ENCODE peak calls at places on chromosomes 1 and 21, in nine cellular contexts. R, X, I, B, G, Q, H, K and C are unnamed samples.

GRCh38 chr1:160261526-160261877 is 847 bp downstream of the DCAF8 start:
- DNase-seq in H (peak), K (peak), I (peak), X (no peak), Q (peak), G (peak), R (peak), B (no peak), C (peak)

GRCh38 chr1:149916927-149917310 is 725 bp downstream of the SV2A start:
- DNase-seq in X (no peak), H (no peak), B (no peak), G (no peak), I (no peak), K (no peak), Q (no peak), R (no peak), C (no peak)

GRCh38 chr1:164823486-164824279 is 264.7 kb downstream of the PBX1 start:
- DNase-seq in K (no peak), X (no peak), R (no peak), I (peak), G (peak), B (no peak), Q (no peak), H (no peak), C (no peak)

GRCh38 chr1:177902151-177902765 is 67.6 kb downstream of the SEC16B start:
- DNase-seq in X (no peak), K (no peak), G (no peak), B (no peak), Q (no peak), H (no peak), R (no peak), I (no peak), C (peak)

GRCh38 chr1:221045842-221046831 is 166.9 kb downstream of the HLX start:
- DNase-seq in B (no peak), R (no peak), X (no peak), I (no peak), Q (no peak), K (no peak), H (no peak), G (no peak), C (no peak)

GRCh38 chr1:8889103-8889846 is 10.8 kb upstream of the ENO1 start:
- DNase-seq in B (no peak), G (no peak), Q (no peak), X (no peak), H (no peak), R (no peak), K (no peak), I (no peak), C (no peak)

GRCh38 chr1:3625151-3625907 is 514 bp downstream of the TPRG1L start:
- DNase-seq in I (no peak), X (peak), H (peak), K (no peak), Q (no peak), R (peak), G (peak), B (no peak), C (peak)

GRCh38 chr1:46130144-46130543 is 2.3 kb downstream of the PIK3R3 start:
- DNase-seq in K (no peak), H (no peak), Q (no peak), R (no peak), I (no peak), G (no peak), B (no peak), X (no peak), C (no peak)

GRCh38 chr1:85321237-85321964 is 45.0 kb upstream of the BCL10 start:
- DNase-seq in R (peak), K (no peak), I (no peak), X (no peak), Q (no peak), H (no peak), G (no peak), B (no peak), C (no peak)

GRCh38 chr1:150256549-150257341 is 829 bp upstream of the CA14 start:
- DNase-seq in I (no peak), H (no peak), Q (peak), G (no peak), B (no peak), X (peak), K (peak), R (no peak), C (peak)

GRCh38 chr1:230141002-230141648 is 74.1 kb downstream of the GALNT2 start:
- DNase-seq in K (no peak), B (no peak), H (no peak), I (no peak), R (no peak), X (no peak), G (no peak), Q (no peak), C (no peak)

GRCh38 chr1:218275823-218276222 is 9.3 kb upstream of the RRP15 start:
- DNase-seq in B (no peak), K (no peak), Q (no peak), X (no peak), H (no peak), R (no peak), G (no peak), I (no peak), C (no peak)

GRCh38 chr1:182786223-182787001 is 3.2 kb upstream of the NPL start:
- DNase-seq in Q (peak), H (peak), R (peak), I (peak), X (peak), B (no peak), G (peak), K (no peak), C (peak)

GRCh38 chr1:94092210-94092613 is 28.7 kb downstream of the ABCA4 start:
- DNase-seq in R (no peak), H (no peak), X (no peak), Q (peak), B (no peak), K (no peak), I (peak), G (peak), C (peak)

GRCh38 chr21:35281946-35282345 is 232.8 kb upstream of the RUNX1 start:
- DNase-seq in H (no peak), K (no peak), G (no peak), Q (no peak), X (no peak), I (no peak), R (no peak), B (no peak), C (no peak)

GRCh38 chr1:202861420-202862121 is 27.4 kb downstream of the RABIF start:
- DNase-seq in R (peak), K (peak), X (peak), H (peak), B (peak), G (peak), I (peak), Q (peak), C (peak)

GRCh38 chr1:4693316-4693715 is 38.9 kb downstream of the AJAP1 start:
- DNase-seq in H (no peak), R (no peak), K (no peak), I (no peak), X (no peak), Q (no peak), G (no peak), B (no peak), C (no peak)

GRCh38 chr1:185916866-185917265 is 182.7 kb downstream of the HMCN1 start:
- DNase-seq in R (peak), G (no peak), H (no peak), B (no peak), I (no peak), Q (no peak), X (no peak), K (no peak), C (no peak)

GRCh38 chr1:61486783-61487505 is 238.0 kb downstream of the TM2D1 start:
- DNase-seq in K (no peak), G (no peak), I (no peak), R (no peak), X (no peak), H (no peak), Q (no peak), B (no peak), C (peak)

GRCh38 chr21:37564924-37565529 is 198.5 kb downstream of the DYRK1A start:
- DNase-seq in Q (peak), G (peak), H (no peak), X (no peak), K (no peak), I (no peak), R (no peak), B (no peak), C (peak)

GRCh38 chr1:223704921-223705878 is 7.1 kb upstream of the CAPN2 start:
- DNase-seq in H (no peak), Q (no peak), B (no peak), I (no peak), K (no peak), X (no peak), G (no peak), R (no peak), C (peak)

GRCh38 chr1:230992100-230992774 is 13.3 kb downstream of the ARV1 start:
- DNase-seq in G (no peak), H (no peak), X (no peak), I (no peak), Q (no peak), K (no peak), R (peak), B (no peak), C (peak)

GRCh38 chr1:215599418-215599817 is 32.3 kb downstream of the KCTD3 start:
- DNase-seq in Q (no peak), K (no peak), X (no peak), R (peak), G (no peak), B (no peak), I (no peak), H (no peak), C (no peak)

GRCh38 chr21:43609501-43610340 is 49.6 kb downstream of the HSF2BP start:
- DNase-seq in R (peak), K (no peak), B (no peak), I (peak), G (no peak), Q (peak), X (peak), H (peak), C (peak)

GRCh38 chr1:198298653-198299052 is 141.9 kb downstream of the NEK7 start:
- DNase-seq in Q (peak), I (no peak), X (peak), B (no peak), K (no peak), R (no peak), G (no peak), H (no peak), C (no peak)